ENCODE peak calls at places on chromosomes 5 and 9, in seven cellular contexts. One of them, this sample, is unnamed. For H3K4me1, the result is how much of the 10 kb centered on the place peaks cover.

GRCh38 chr5:177601577-177602457 is 1.9 kb downstream of the B4GALT7 start:
- DNase-seq in lung: no peak
- DNase-seq in A549: peak
- DNase-seq in IMR-90: no peak
- DNase-seq in cardiac muscle cell: peak
- DNase-seq in mucosa of descending colon: no peak
- DNase-seq in uterus: no peak
- DNase-seq in this sample: no peak

GRCh38 chr5:24644757-24645156 is at the start of gene CDH10:
- DNase-seq in lung: no peak
- DNase-seq in A549: no peak
- DNase-seq in IMR-90: no peak
- DNase-seq in cardiac muscle cell: peak
- DNase-seq in mucosa of descending colon: no peak
- DNase-seq in uterus: no peak
- DNase-seq in this sample: peak

GRCh38 chr5:61417345-61417744 is 85.3 kb downstream of the ZSWIM6 start:
- DNase-seq in lung: no peak
- DNase-seq in A549: no peak
- DNase-seq in IMR-90: no peak
- DNase-seq in cardiac muscle cell: no peak
- DNase-seq in mucosa of descending colon: no peak
- DNase-seq in uterus: no peak
- DNase-seq in this sample: no peak

GRCh38 chr5:61809651-61810050 is 477.6 kb downstream of the ZSWIM6 start:
- DNase-seq in lung: no peak
- DNase-seq in A549: no peak
- DNase-seq in IMR-90: no peak
- DNase-seq in cardiac muscle cell: no peak
- DNase-seq in mucosa of descending colon: no peak
- DNase-seq in uterus: no peak
- DNase-seq in this sample: no peak

GRCh38 chr5:136285501-136285900 is 79.8 kb downstream of the TRPC7 start:
- DNase-seq in lung: no peak
- DNase-seq in A549: no peak
- DNase-seq in IMR-90: peak
- DNase-seq in cardiac muscle cell: no peak
- DNase-seq in mucosa of descending colon: no peak
- DNase-seq in uterus: no peak
- DNase-seq in this sample: no peak

GRCh38 chr9:115167175-115167574 is 49.2 kb upstream of the TNC start:
- DNase-seq in lung: no peak
- DNase-seq in A549: no peak
- DNase-seq in IMR-90: peak
- DNase-seq in cardiac muscle cell: no peak
- DNase-seq in mucosa of descending colon: no peak
- DNase-seq in uterus: no peak
- DNase-seq in this sample: no peak

GRCh38 chr9:88303785-88304495 is 84.3 kb upstream of the SPIN1 start:
- DNase-seq in lung: no peak
- DNase-seq in A549: no peak
- DNase-seq in IMR-90: peak
- DNase-seq in cardiac muscle cell: no peak
- DNase-seq in mucosa of descending colon: no peak
- DNase-seq in uterus: no peak
- DNase-seq in this sample: no peak

GRCh38 chr5:53507013-53507412 is 26.6 kb downstream of the FST start:
- DNase-seq in lung: no peak
- DNase-seq in A549: no peak
- DNase-seq in IMR-90: no peak
- DNase-seq in cardiac muscle cell: no peak
- DNase-seq in mucosa of descending colon: no peak
- DNase-seq in uterus: no peak
- DNase-seq in this sample: no peak

GRCh38 chr5:177491429-177491945 is 5.9 kb downstream of the PDLIM7 start:
- DNase-seq in lung: no peak
- DNase-seq in A549: peak
- DNase-seq in IMR-90: no peak
- DNase-seq in cardiac muscle cell: peak
- DNase-seq in mucosa of descending colon: peak
- DNase-seq in uterus: peak
- DNase-seq in this sample: no peak

GRCh38 chr5:82356808-82357671 is 78.9 kb upstream of the RPS23 start:
- DNase-seq in lung: peak
- DNase-seq in A549: peak
- DNase-seq in IMR-90: peak
- DNase-seq in cardiac muscle cell: no peak
- DNase-seq in mucosa of descending colon: peak
- DNase-seq in uterus: peak
- DNase-seq in this sample: no peak

GRCh38 chr5:172144291-172144815 is 43.7 kb downstream of the STK10 start:
- DNase-seq in lung: no peak
- DNase-seq in A549: no peak
- DNase-seq in IMR-90: peak
- DNase-seq in cardiac muscle cell: no peak
- DNase-seq in mucosa of descending colon: no peak
- DNase-seq in uterus: no peak
- DNase-seq in this sample: peak

GRCh38 chr5:113804264-113804663 is 290.8 kb downstream of the YTHDC2 start:
- DNase-seq in lung: no peak
- DNase-seq in A549: no peak
- DNase-seq in IMR-90: peak
- DNase-seq in cardiac muscle cell: no peak
- DNase-seq in mucosa of descending colon: no peak
- DNase-seq in uterus: no peak
- DNase-seq in this sample: no peak

GRCh38 chr9:130172858-130173461 is 756 bp downstream of the NCS1 start:
- DNase-seq in lung: no peak
- DNase-seq in A549: peak
- DNase-seq in IMR-90: no peak
- DNase-seq in cardiac muscle cell: peak
- DNase-seq in mucosa of descending colon: peak
- DNase-seq in uterus: no peak
- DNase-seq in this sample: peak

GRCh38 chr9:20292002-20292401 is 330.3 kb downstream of the MLLT3 start:
- DNase-seq in lung: no peak
- DNase-seq in A549: peak
- DNase-seq in IMR-90: peak
- DNase-seq in cardiac muscle cell: no peak
- DNase-seq in mucosa of descending colon: no peak
- DNase-seq in uterus: no peak
- DNase-seq in this sample: no peak

GRCh38 chr5:95620870-95621838 is 1.3 kb downstream of the GPR150 start:
- DNase-seq in lung: no peak
- DNase-seq in A549: peak
- DNase-seq in IMR-90: no peak
- DNase-seq in cardiac muscle cell: peak
- DNase-seq in mucosa of descending colon: peak
- DNase-seq in uterus: no peak
- DNase-seq in this sample: peak

GRCh38 chr9:129465834-129466535 is 154.9 kb downstream of the C9orf50 start:
- DNase-seq in lung: no peak
- DNase-seq in A549: no peak
- DNase-seq in IMR-90: no peak
- DNase-seq in cardiac muscle cell: no peak
- DNase-seq in mucosa of descending colon: no peak
- DNase-seq in uterus: no peak
- DNase-seq in this sample: no peak

GRCh38 chr9:120580591-120580896 is 577 bp upstream of the CDK5RAP2 start:
- DNase-seq in lung: no peak
- DNase-seq in A549: no peak
- DNase-seq in IMR-90: no peak
- DNase-seq in cardiac muscle cell: no peak
- DNase-seq in mucosa of descending colon: no peak
- DNase-seq in uterus: no peak
- DNase-seq in this sample: no peak

DNA sequence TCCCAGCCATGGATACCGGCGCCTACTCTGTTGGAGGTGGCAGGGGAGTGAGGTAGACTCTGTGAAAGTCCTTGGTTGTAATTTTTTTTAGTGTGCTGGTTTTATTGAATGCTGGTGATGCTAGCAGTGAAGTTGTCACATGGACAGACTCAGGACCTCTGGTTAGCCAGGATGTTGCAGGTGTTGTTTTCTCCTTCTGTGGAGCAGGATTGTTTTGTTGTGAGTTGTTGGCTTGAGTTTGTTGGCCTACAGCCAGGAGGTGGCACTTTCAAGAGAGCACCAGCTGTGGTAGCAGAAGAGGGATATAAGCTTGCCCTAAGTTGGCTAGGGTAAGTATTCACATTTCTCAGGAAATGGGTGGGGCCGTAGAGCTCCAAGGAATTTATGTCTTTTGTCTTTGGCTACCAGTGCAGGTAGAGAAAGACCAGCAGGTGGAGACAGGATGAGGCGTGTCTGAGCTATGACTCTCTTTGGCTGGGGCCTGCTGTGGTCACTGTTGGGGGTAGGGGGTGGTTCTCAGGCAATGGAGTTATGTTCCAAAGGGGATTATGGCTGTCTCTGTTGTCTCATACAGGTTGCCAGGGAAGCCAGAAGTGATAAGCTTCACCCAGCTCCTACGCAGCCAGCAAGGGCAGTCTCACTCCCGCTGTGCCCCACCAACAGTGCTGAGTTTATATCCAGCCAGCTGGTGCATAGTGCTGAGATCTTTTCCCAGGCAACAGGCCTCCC is 248.7 kb downstream of the TAF11L14 start:
- DNase-seq in lung: no peak
- DNase-seq in A549: no peak
- DNase-seq in IMR-90: no peak
- DNase-seq in cardiac muscle cell: no peak
- DNase-seq in mucosa of descending colon: no peak
- DNase-seq in uterus: no peak
- DNase-seq in this sample: no peak
- TF ChIP-seq CTCF in lung: no peak
- TF ChIP-seq CTCF in A549: no peak
- TF ChIP-seq CTCF in IMR-90: no peak
- TF ChIP-seq CTCF in cardiac muscle cell: no peak
- TF ChIP-seq CTCF in mucosa of descending colon: no peak
- TF ChIP-seq CTCF in uterus: no peak
- TF ChIP-seq CTCF in this sample: no peak

GRCh38 chr5:151661096-151661495 is 25.6 kb downstream of the SPARC start:
- DNase-seq in lung: no peak
- DNase-seq in A549: no peak
- DNase-seq in IMR-90: no peak
- DNase-seq in cardiac muscle cell: no peak
- DNase-seq in mucosa of descending colon: no peak
- DNase-seq in uterus: no peak
- DNase-seq in this sample: no peak
- H3K4me1 ChIP-seq in lung: under half
- H3K4me1 ChIP-seq in A549: under half
- H3K4me1 ChIP-seq in IMR-90: under half
- H3K4me1 ChIP-seq in cardiac muscle cell: under half
- H3K4me1 ChIP-seq in mucosa of descending colon: under half
- H3K4me1 ChIP-seq in uterus: under half
- H3K4me1 ChIP-seq in this sample: under half

DNA sequence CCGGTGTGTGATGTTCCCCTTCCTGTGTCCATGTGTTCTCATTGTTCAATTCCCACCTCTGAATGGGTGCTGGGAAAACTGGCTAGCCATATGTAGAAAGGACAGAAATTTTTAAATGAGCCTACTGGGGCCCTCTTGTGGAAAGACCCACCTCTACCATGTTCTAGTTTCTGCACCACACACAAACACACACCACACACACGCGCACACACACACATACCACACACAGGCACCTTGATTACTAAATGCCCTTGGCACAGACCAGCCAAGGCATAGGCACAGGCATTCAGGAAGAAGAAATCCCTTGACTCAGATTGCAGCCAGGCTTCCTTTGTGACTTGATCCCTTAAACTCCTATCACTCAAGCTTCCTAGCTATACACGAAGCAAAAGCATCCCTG is 60.5 kb downstream of the SIL1 start:
- DNase-seq in lung: no peak
- DNase-seq in A549: no peak
- DNase-seq in IMR-90: peak
- DNase-seq in cardiac muscle cell: peak
- DNase-seq in mucosa of descending colon: no peak
- DNase-seq in uterus: no peak
- DNase-seq in this sample: peak
- TF ChIP-seq CTCF in lung: no peak
- TF ChIP-seq CTCF in A549: peak
- TF ChIP-seq CTCF in IMR-90: peak
- TF ChIP-seq CTCF in cardiac muscle cell: peak
- TF ChIP-seq CTCF in mucosa of descending colon: no peak
- TF ChIP-seq CTCF in uterus: no peak
- TF ChIP-seq CTCF in this sample: peak

GRCh38 chr5:145446412-145446811 is 388.7 kb downstream of the PRELID2 start:
- DNase-seq in lung: no peak
- DNase-seq in A549: no peak
- DNase-seq in IMR-90: no peak
- DNase-seq in cardiac muscle cell: no peak
- DNase-seq in mucosa of descending colon: no peak
- DNase-seq in uterus: no peak
- DNase-seq in this sample: no peak

GRCh38 chr5:145449794-145450193 is 385.3 kb downstream of the PRELID2 start:
- DNase-seq in lung: no peak
- DNase-seq in A549: no peak
- DNase-seq in IMR-90: no peak
- DNase-seq in cardiac muscle cell: no peak
- DNase-seq in mucosa of descending colon: no peak
- DNase-seq in uterus: no peak
- DNase-seq in this sample: no peak

GRCh38 chr5:145443366-145443765 is 391.8 kb downstream of the PRELID2 start:
- DNase-seq in lung: no peak
- DNase-seq in A549: no peak
- DNase-seq in IMR-90: no peak
- DNase-seq in cardiac muscle cell: no peak
- DNase-seq in mucosa of descending colon: no peak
- DNase-seq in uterus: no peak
- DNase-seq in this sample: no peak

GRCh38 chr5:145441228-145441627 is 393.9 kb downstream of the PRELID2 start:
- DNase-seq in lung: no peak
- DNase-seq in A549: no peak
- DNase-seq in IMR-90: no peak
- DNase-seq in cardiac muscle cell: no peak
- DNase-seq in mucosa of descending colon: no peak
- DNase-seq in uterus: no peak
- DNase-seq in this sample: no peak

DNA sequence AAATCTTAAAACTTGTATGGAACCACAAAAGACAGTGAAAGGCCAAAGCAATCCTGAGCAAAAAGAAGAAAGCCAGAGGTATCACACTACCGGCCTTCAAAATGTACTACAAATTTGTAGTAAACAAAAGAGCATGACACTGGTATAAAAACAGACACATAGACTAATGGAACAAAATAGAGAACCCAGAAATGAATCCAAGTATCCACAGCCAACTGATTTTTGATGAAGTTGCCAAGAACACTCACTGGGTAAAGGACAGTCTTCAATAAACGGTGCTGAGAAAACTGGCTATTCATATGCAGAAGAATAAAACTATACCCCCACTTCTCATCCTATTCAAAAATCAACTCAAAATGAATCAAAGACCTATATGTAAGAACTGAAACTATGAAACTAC is 390.1 kb downstream of the PRELID2 start:
- DNase-seq in lung: no peak
- DNase-seq in A549: no peak
- DNase-seq in IMR-90: no peak
- DNase-seq in cardiac muscle cell: no peak
- DNase-seq in mucosa of descending colon: no peak
- DNase-seq in uterus: no peak
- DNase-seq in this sample: no peak
- H3K4me1 ChIP-seq in lung: under half
- H3K4me1 ChIP-seq in A549: under half
- H3K4me1 ChIP-seq in IMR-90: under half
- H3K4me1 ChIP-seq in cardiac muscle cell: under half
- H3K4me1 ChIP-seq in mucosa of descending colon: under half
- H3K4me1 ChIP-seq in uterus: under half
- H3K4me1 ChIP-seq in this sample: under half